ENCODE peak calls at places on chromosomes 2 and 18, in six cellular contexts. One of them, this sample, is unnamed.

GRCh38 chr2:2175381-2176090 is 155.5 kb downstream of the MYT1L start:
- DNase-seq in tibial nerve: no peak
- DNase-seq in astrocyte: no peak
- DNase-seq in stomach: no peak
- DNase-seq in fibroblast of mammary gland: no peak
- DNase-seq in tibial artery: no peak
- DNase-seq in this sample: no peak

GRCh38 chr2:239278941-239279365 is 121.9 kb downstream of the HDAC4 start:
- DNase-seq in tibial nerve: no peak
- DNase-seq in astrocyte: peak
- DNase-seq in tibial artery: no peak
- DNase-seq in stomach: no peak
- DNase-seq in fibroblast of mammary gland: peak
- DNase-seq in this sample: peak

GRCh38 chr2:161983896-161984295 is 90.1 kb downstream of the DPP4 start:
- DNase-seq in tibial nerve: no peak
- DNase-seq in tibial artery: no peak
- DNase-seq in fibroblast of mammary gland: peak
- DNase-seq in stomach: no peak
- DNase-seq in astrocyte: peak
- DNase-seq in this sample: no peak

GRCh38 chr18:9535430-9535972 is 60.2 kb downstream of the RALBP1 start:
- DNase-seq in astrocyte: peak
- DNase-seq in stomach: no peak
- DNase-seq in tibial nerve: no peak
- DNase-seq in fibroblast of mammary gland: peak
- DNase-seq in tibial artery: peak
- DNase-seq in this sample: peak

GRCh38 chr18:59087391-59087790 is 52.3 kb upstream of the SEC11C start:
- DNase-seq in fibroblast of mammary gland: peak
- DNase-seq in astrocyte: no peak
- DNase-seq in tibial artery: no peak
- DNase-seq in stomach: no peak
- DNase-seq in tibial nerve: no peak
- DNase-seq in this sample: no peak

GRCh38 chr18:22703883-22704626 is 229.1 kb upstream of the RBBP8 start:
- DNase-seq in fibroblast of mammary gland: peak
- DNase-seq in astrocyte: peak
- DNase-seq in tibial artery: no peak
- DNase-seq in stomach: no peak
- DNase-seq in tibial nerve: no peak
- DNase-seq in this sample: peak

GRCh38 chr2:241355983-241356870 is at the start of gene FARP2:
- DNase-seq in stomach: peak
- DNase-seq in tibial artery: peak
- DNase-seq in tibial nerve: peak
- DNase-seq in astrocyte: peak
- DNase-seq in fibroblast of mammary gland: peak
- DNase-seq in this sample: peak

GRCh38 chr2:886072-887022 is 64.3 kb upstream of the SNTG2 start:
- DNase-seq in stomach: no peak
- DNase-seq in tibial artery: no peak
- DNase-seq in astrocyte: no peak
- DNase-seq in tibial nerve: peak
- DNase-seq in fibroblast of mammary gland: no peak
- DNase-seq in this sample: no peak

GRCh38 chr2:63053889-63054725 is 3.5 kb downstream of the OTX1 start:
- DNase-seq in tibial nerve: no peak
- DNase-seq in tibial artery: no peak
- DNase-seq in astrocyte: no peak
- DNase-seq in stomach: no peak
- DNase-seq in fibroblast of mammary gland: no peak
- DNase-seq in this sample: no peak

GRCh38 chr18:23257686-23258565 is 122.6 kb downstream of the CABLES1 start:
- DNase-seq in tibial artery: no peak
- DNase-seq in stomach: no peak
- DNase-seq in fibroblast of mammary gland: peak
- DNase-seq in astrocyte: peak
- DNase-seq in tibial nerve: no peak
- DNase-seq in this sample: peak

GRCh38 chr2:159249955-159250723 is 36.4 kb downstream of the WDSUB1 start:
- DNase-seq in astrocyte: peak
- DNase-seq in tibial artery: peak
- DNase-seq in stomach: no peak
- DNase-seq in fibroblast of mammary gland: peak
- DNase-seq in tibial nerve: no peak
- DNase-seq in this sample: peak

GRCh38 chr18:13392899-13393298 is 174.3 kb downstream of the LDLRAD4 start:
- DNase-seq in fibroblast of mammary gland: no peak
- DNase-seq in stomach: no peak
- DNase-seq in tibial nerve: no peak
- DNase-seq in tibial artery: no peak
- DNase-seq in astrocyte: no peak
- DNase-seq in this sample: no peak

GRCh38 chr2:54577944-54578667 is 122.0 kb downstream of the SPTBN1 start:
- DNase-seq in tibial artery: no peak
- DNase-seq in stomach: no peak
- DNase-seq in astrocyte: no peak
- DNase-seq in fibroblast of mammary gland: no peak
- DNase-seq in tibial nerve: no peak
- DNase-seq in this sample: peak

GRCh38 chr2:70528276-70528675 is 25.4 kb downstream of the TGFA start:
- DNase-seq in fibroblast of mammary gland: no peak
- DNase-seq in tibial artery: no peak
- DNase-seq in tibial nerve: no peak
- DNase-seq in stomach: no peak
- DNase-seq in astrocyte: no peak
- DNase-seq in this sample: no peak

GRCh38 chr2:178234648-178235047 is 40.3 kb downstream of the OSBPL6 start:
- DNase-seq in stomach: no peak
- DNase-seq in tibial nerve: no peak
- DNase-seq in astrocyte: peak
- DNase-seq in fibroblast of mammary gland: peak
- DNase-seq in tibial artery: no peak
- DNase-seq in this sample: peak

GRCh38 chr2:144325086-144325485 is 194.8 kb downstream of the ZEB2 start:
- DNase-seq in stomach: no peak
- DNase-seq in fibroblast of mammary gland: no peak
- DNase-seq in tibial nerve: no peak
- DNase-seq in astrocyte: peak
- DNase-seq in tibial artery: no peak
- DNase-seq in this sample: no peak

GRCh38 chr2:64873472-64873924 is 115.7 kb upstream of the SLC1A4 start:
- DNase-seq in fibroblast of mammary gland: peak
- DNase-seq in tibial artery: peak
- DNase-seq in stomach: peak
- DNase-seq in tibial nerve: peak
- DNase-seq in astrocyte: no peak
- DNase-seq in this sample: peak

GRCh38 chr2:96832751-96833507 is 10.9 kb downstream of the ANKRD23 start:
- DNase-seq in astrocyte: peak
- DNase-seq in fibroblast of mammary gland: peak
- DNase-seq in tibial nerve: no peak
- DNase-seq in tibial artery: peak
- DNase-seq in stomach: peak
- DNase-seq in this sample: peak

GRCh38 chr18:39786477-39786876 is 2168.6 kb upstream of the PIK3C3 start:
- DNase-seq in tibial nerve: no peak
- DNase-seq in fibroblast of mammary gland: no peak
- DNase-seq in astrocyte: no peak
- DNase-seq in tibial artery: no peak
- DNase-seq in stomach: no peak
- DNase-seq in this sample: no peak

GRCh38 chr18:48784654-48785053 is 166.1 kb downstream of the SMAD7 start:
- DNase-seq in stomach: no peak
- DNase-seq in fibroblast of mammary gland: no peak
- DNase-seq in tibial nerve: no peak
- DNase-seq in tibial artery: peak
- DNase-seq in astrocyte: no peak
- DNase-seq in this sample: no peak

GRCh38 chr2:12928197-12928596 is 211.5 kb downstream of the TRIB2 start:
- DNase-seq in fibroblast of mammary gland: peak
- DNase-seq in astrocyte: peak
- DNase-seq in tibial nerve: no peak
- DNase-seq in stomach: no peak
- DNase-seq in tibial artery: no peak
- DNase-seq in this sample: peak

GRCh38 chr18:30992231-30992630 is 50.3 kb downstream of the DSC3 start:
- DNase-seq in fibroblast of mammary gland: no peak
- DNase-seq in stomach: no peak
- DNase-seq in tibial artery: no peak
- DNase-seq in astrocyte: no peak
- DNase-seq in tibial nerve: no peak
- DNase-seq in this sample: no peak

GRCh38 chr2:101124061-101124460 is 27.1 kb downstream of the TBC1D8 start:
- DNase-seq in tibial artery: no peak
- DNase-seq in stomach: no peak
- DNase-seq in fibroblast of mammary gland: peak
- DNase-seq in astrocyte: no peak
- DNase-seq in tibial nerve: no peak
- DNase-seq in this sample: peak

GRCh38 chr2:38712871-38713270 is 38.3 kb downstream of the SRSF7 start:
- DNase-seq in tibial artery: peak
- DNase-seq in tibial nerve: no peak
- DNase-seq in stomach: no peak
- DNase-seq in fibroblast of mammary gland: peak
- DNase-seq in astrocyte: no peak
- DNase-seq in this sample: no peak

GRCh38 chr2:7430869-7431641 is 513.8 kb downstream of the RNF144A start:
- DNase-seq in tibial nerve: no peak
- DNase-seq in stomach: peak
- DNase-seq in astrocyte: peak
- DNase-seq in tibial artery: peak
- DNase-seq in fibroblast of mammary gland: no peak
- DNase-seq in this sample: no peak

GRCh38 chr2:18903750-18904149 is 314.4 kb upstream of the NT5C1B start:
- DNase-seq in tibial nerve: no peak
- DNase-seq in tibial artery: no peak
- DNase-seq in fibroblast of mammary gland: no peak
- DNase-seq in stomach: no peak
- DNase-seq in astrocyte: no peak
- DNase-seq in this sample: no peak

GRCh38 chr2:120779781-120780283 is 44.2 kb downstream of the GLI2 start:
- DNase-seq in tibial nerve: no peak
- DNase-seq in fibroblast of mammary gland: peak
- DNase-seq in astrocyte: peak
- DNase-seq in tibial artery: no peak
- DNase-seq in stomach: no peak
- DNase-seq in this sample: peak

GRCh38 chr2:181130686-181131085 is 150.3 kb downstream of the UBE2E3 start:
- DNase-seq in tibial artery: no peak
- DNase-seq in astrocyte: no peak
- DNase-seq in stomach: no peak
- DNase-seq in fibroblast of mammary gland: peak
- DNase-seq in tibial nerve: no peak
- DNase-seq in this sample: peak

GRCh38 chr2:37775908-37776250 is 104.4 kb upstream of the CDC42EP3 start:
- DNase-seq in astrocyte: peak
- DNase-seq in stomach: no peak
- DNase-seq in fibroblast of mammary gland: peak
- DNase-seq in tibial nerve: no peak
- DNase-seq in tibial artery: no peak
- DNase-seq in this sample: peak

GRCh38 chr2:85171916-85172315 is 38.7 kb downstream of the TCF7L1 start:
- DNase-seq in tibial artery: peak
- DNase-seq in tibial nerve: no peak
- DNase-seq in stomach: no peak
- DNase-seq in astrocyte: no peak
- DNase-seq in fibroblast of mammary gland: no peak
- DNase-seq in this sample: no peak
- TF ChIP-seq CTCF in tibial artery: no peak
- TF ChIP-seq CTCF in tibial nerve: no peak
- TF ChIP-seq CTCF in stomach: no peak
- TF ChIP-seq CTCF in astrocyte: no peak
- TF ChIP-seq CTCF in fibroblast of mammary gland: no peak
- TF ChIP-seq CTCF in this sample: no peak

GRCh38 chr2:23419171-23420090 is 34.5 kb downstream of the KLHL29 start:
- DNase-seq in tibial artery: peak
- DNase-seq in tibial nerve: no peak
- DNase-seq in stomach: peak
- DNase-seq in astrocyte: no peak
- DNase-seq in fibroblast of mammary gland: peak
- DNase-seq in this sample: no peak
- H3K4me3 ChIP-seq in tibial artery: no peak
- H3K4me3 ChIP-seq in tibial nerve: no peak
- H3K4me3 ChIP-seq in stomach: no peak
- H3K4me3 ChIP-seq in astrocyte: no peak
- H3K4me3 ChIP-seq in fibroblast of mammary gland: no peak
- H3K4me3 ChIP-seq in this sample: no peak

GRCh38 chr18:65938592-65939372 is 188.0 kb downstream of the CDH7 start:
- DNase-seq in tibial artery: no peak
- DNase-seq in stomach: no peak
- DNase-seq in tibial nerve: no peak
- DNase-seq in fibroblast of mammary gland: peak
- DNase-seq in astrocyte: peak
- DNase-seq in this sample: peak
- TF ChIP-seq CTCF in tibial artery: no peak
- TF ChIP-seq CTCF in stomach: no peak
- TF ChIP-seq CTCF in tibial nerve: no peak
- TF ChIP-seq CTCF in fibroblast of mammary gland: peak
- TF ChIP-seq CTCF in astrocyte: peak
- TF ChIP-seq CTCF in this sample: peak

GRCh38 chr18:69982417-69982816 is 34.7 kb upstream of the CD226 start:
- DNase-seq in fibroblast of mammary gland: no peak
- DNase-seq in astrocyte: no peak
- DNase-seq in stomach: no peak
- DNase-seq in tibial nerve: no peak
- DNase-seq in tibial artery: no peak
- DNase-seq in this sample: no peak
- H3K4me3 ChIP-seq in fibroblast of mammary gland: no peak
- H3K4me3 ChIP-seq in astrocyte: no peak
- H3K4me3 ChIP-seq in stomach: no peak
- H3K4me3 ChIP-seq in tibial nerve: no peak
- H3K4me3 ChIP-seq in tibial artery: no peak
- H3K4me3 ChIP-seq in this sample: no peak